ENCODE peak calls at places on chromosomes 7 and 10, in eight cellular contexts. K is neuronal stem cell, N is hepatocyte, B is ovary, M is transverse colon, F is small intestine, I is thoracic aorta, Q is cardiac muscle cell. Y is an unnamed sample.

GRCh38 chr10:129360046-129360445 is 107.0 kb upstream of the MGMT start:
- DNase-seq in I (no peak), M (no peak), N (no peak), K (no peak), F (no peak), Q (no peak), B (no peak), Y (no peak)

GRCh38 chr10:7412482-7413251 is 1.8 kb upstream of the SFMBT2 start:
- DNase-seq in Q (no peak), K (no peak), M (peak; percentile 38), F (no peak), N (peak; percentile 63), B (no peak), I (no peak), Y (no peak)

GRCh38 chr10:52539463-52539862 is 225.4 kb downstream of the DKK1 start:
- DNase-seq in Q (peak; percentile 36), F (no peak), I (no peak), M (no peak), N (no peak), K (no peak), B (no peak), Y (no peak)

GRCh38 chr7:131076032-131076431 is 251.6 kb upstream of the MKLN1 start:
- DNase-seq in M (no peak), Q (peak; percentile 57), B (no peak), N (no peak), K (no peak), I (no peak), F (no peak), Y (no peak)

GRCh38 chr7:44280993-44281721 is 44.2 kb downstream of the CAMK2B start:
- DNase-seq in B (peak; percentile 14), F (no peak), I (no peak), Q (no peak), N (no peak), M (peak; percentile 5), K (no peak), Y (peak; percentile 5)

GRCh38 chr10:11180228-11180627 is 162.6 kb downstream of the CELF2 start:
- DNase-seq in K (no peak), Q (no peak), F (peak; percentile 30), B (no peak), M (peak; percentile 35), I (no peak), N (no peak), Y (no peak)

GRCh38 chr10:32329061-32329460 is 17.9 kb downstream of the EPC1 start:
- DNase-seq in Q (no peak), I (no peak), K (no peak), B (no peak), N (no peak), M (no peak), F (no peak), Y (no peak)

GRCh38 chr7:44750921-44751571 is 2.4 kb downstream of the ZMIZ2 start:
- DNase-seq in Q (no peak), F (peak; percentile 30), K (no peak), M (peak; percentile 44), I (no peak), B (no peak), N (peak; percentile 57), Y (no peak)

GRCh38 chr10:76311752-76312699 is 880.6 kb downstream of the LRMDA start:
- DNase-seq in B (no peak), N (peak; percentile 56), K (no peak), F (peak; percentile 48), I (no peak), Q (peak; percentile 34), M (no peak), Y (peak; percentile 67)

GRCh38 chr10:93745411-93746065 is 12.2 kb upstream of the LGI1 start:
- DNase-seq in B (no peak), F (peak; percentile 3), K (peak; percentile 67), M (no peak), N (no peak), I (no peak), Q (peak; percentile 30), Y (peak; percentile 60)

GRCh38 chr7:14432936-14433335 is 443.5 kb upstream of the ETV1 start:
- DNase-seq in I (no peak), N (no peak), K (peak; percentile 59), B (no peak), F (no peak), Q (no peak), M (no peak), Y (peak; percentile 24)

GRCh38 chr7:13989944-13990295 is 454 bp upstream of the ETV1 start:
- DNase-seq in Q (no peak), M (no peak), F (no peak), N (no peak), K (no peak), B (no peak), I (no peak), Y (no peak)

GRCh38 chr10:108392286-108392685 is 1227.8 kb upstream of the SORCS1 start:
- DNase-seq in B (no peak), Q (peak; percentile 54), K (no peak), N (no peak), F (no peak), M (no peak), I (no peak), Y (no peak)

GRCh38 chr7:152173372-152174070 is 148.0 kb downstream of the GALNT11 start:
- DNase-seq in B (no peak), K (no peak), F (no peak), Q (no peak), M (no peak), N (no peak), I (no peak), Y (no peak)

GRCh38 chr7:40232242-40232929 is 97.6 kb downstream of the SUGCT start:
- DNase-seq in F (peak; percentile 64), K (peak; percentile 26), M (peak; percentile 14), N (peak; percentile 66), I (no peak), Q (peak; percentile 86), B (peak; percentile 30), Y (peak; percentile 20)

DNA sequence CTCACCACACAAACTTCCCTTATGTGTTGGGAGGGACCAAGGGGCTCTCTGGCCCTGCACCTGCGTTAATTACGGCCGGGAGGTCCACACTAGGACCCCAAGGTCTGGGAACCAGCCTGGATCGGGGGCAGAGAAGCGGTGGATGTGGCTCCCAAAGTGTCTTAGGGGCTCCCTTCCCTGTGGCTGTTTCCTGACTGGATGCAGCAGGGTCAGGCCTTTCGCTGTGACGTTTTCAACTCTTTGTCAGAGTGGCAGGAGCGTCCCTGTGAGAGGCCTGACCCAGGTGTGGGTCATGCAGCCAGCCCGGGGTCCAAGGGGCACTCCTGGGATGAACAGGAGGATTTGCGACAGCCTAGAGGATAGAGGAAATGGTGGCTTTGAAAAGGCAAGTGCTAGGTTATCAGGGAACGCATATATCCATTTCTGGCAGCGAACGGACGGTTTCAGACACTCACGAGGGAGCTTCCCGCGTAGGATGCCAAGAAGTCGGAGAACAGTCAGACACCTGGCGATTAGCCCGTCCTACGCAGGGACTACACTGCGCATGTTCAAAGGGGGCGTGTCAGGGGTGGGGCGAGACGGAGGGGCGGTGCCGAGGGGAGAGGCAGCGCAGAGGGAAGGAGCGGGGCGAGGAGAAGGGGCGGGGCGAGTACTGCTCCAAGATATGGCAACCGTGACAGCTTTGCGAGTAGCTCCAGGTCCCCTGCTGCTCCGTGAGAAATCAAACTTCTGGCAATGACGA is 46.2 kb upstream of the ZNF716 start:
- DNase-seq in F (peak; percentile 2), N (no peak), B (no peak), Q (no peak), M (no peak), I (no peak), K (no peak), Y (no peak)
- H3K9me3 ChIP-seq in F (no peaks in the 10 kb centered on the region), N (no peaks in the 10 kb centered on the region), B (no peaks in the 10 kb centered on the region), Q (no peaks in the 10 kb centered on the region), M (peaks cover 4% of the 10 kb centered on the region), I (no peaks in the 10 kb centered on the region), K (no peaks in the 10 kb centered on the region), Y (peaks cover 4% of the 10 kb centered on the region)

GRCh38 chr7:101667959-101668358 is 38.9 kb upstream of the MYL10 start:
- DNase-seq in K (no peak), F (no peak), M (no peak), B (no peak), Q (no peak), N (no peak), I (no peak), Y (no peak)
- H3K9me3 ChIP-seq in K (no peaks in the 10 kb centered on the region), F (no peaks in the 10 kb centered on the region), M (no peaks in the 10 kb centered on the region), B (no peaks in the 10 kb centered on the region), Q (no peaks in the 10 kb centered on the region), N (no peaks in the 10 kb centered on the region), I (no peaks in the 10 kb centered on the region), Y (peaks cover 4% of the 10 kb centered on the region)

GRCh38 chr10:37572206-37572605 is 285.2 kb downstream of the ZNF248 start:
- DNase-seq in M (no peak), F (no peak), N (no peak), I (no peak), K (no peak), Q (no peak), B (no peak), Y (no peak)

GRCh38 chr10:37563107-37563714 is 294.2 kb downstream of the ZNF248 start:
- DNase-seq in F (no peak), M (no peak), K (no peak), Q (no peak), B (no peak), N (no peak), I (no peak), Y (peak; percentile 11)

GRCh38 chr10:37563715-37564108 is 293.7 kb downstream of the ZNF248 start:
- DNase-seq in I (no peak), M (no peak), F (no peak), K (no peak), Q (no peak), B (no peak), N (no peak), Y (no peak)

DNA sequence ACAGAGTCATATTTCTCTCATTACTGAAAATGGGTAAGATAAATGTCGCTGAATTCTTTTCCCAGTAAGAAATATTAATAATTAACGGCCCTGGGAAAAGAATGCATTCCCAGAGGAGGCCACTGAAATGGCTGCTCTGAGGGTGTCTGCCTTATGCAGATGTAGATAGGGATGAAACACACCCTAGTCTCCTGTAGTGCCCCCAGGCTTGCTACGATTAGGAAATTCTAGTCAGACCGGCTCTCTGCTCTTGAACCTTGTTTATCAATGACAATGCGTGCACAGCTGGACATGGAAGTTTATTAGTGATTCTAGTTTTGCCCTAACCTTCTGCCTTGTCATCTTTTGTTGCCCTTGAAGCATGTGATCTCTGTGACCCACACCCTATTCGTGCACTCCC is 291.1 kb downstream of the ZNF248 start:
- DNase-seq in Q (no peak), F (no peak), N (no peak), I (no peak), B (no peak), K (no peak), M (no peak), Y (no peak)
- H3K9me3 ChIP-seq in Q (no peaks in the 10 kb centered on the region), F (peaks cover 2% of the 10 kb centered on the region), N (no peaks in the 10 kb centered on the region), I (no peaks in the 10 kb centered on the region), B (no peaks in the 10 kb centered on the region), K (no peaks in the 10 kb centered on the region), M (peaks cover 4% of the 10 kb centered on the region), Y (peaks cover 3% of the 10 kb centered on the region)

GRCh38 chr10:3728563-3728962 is 56.4 kb downstream of the KLF6 start:
- DNase-seq in M (no peak), N (no peak), B (no peak), K (no peak), Q (no peak), F (no peak), I (no peak), Y (no peak)

GRCh38 chr10:3727268-3727667 is 57.7 kb downstream of the KLF6 start:
- DNase-seq in K (no peak), M (no peak), Q (no peak), N (no peak), F (no peak), B (no peak), I (no peak), Y (no peak)

GRCh38 chr10:3734111-3734510 is 50.9 kb downstream of the KLF6 start:
- DNase-seq in K (no peak), B (no peak), N (no peak), I (no peak), Q (no peak), F (no peak), M (no peak), Y (no peak)

GRCh38 chr10:3723706-3724225 is 61.2 kb downstream of the KLF6 start:
- DNase-seq in F (no peak), I (no peak), B (no peak), M (no peak), Q (peak; percentile 29), K (no peak), N (no peak), Y (no peak)

GRCh38 chr10:3729397-3729796 is 55.6 kb downstream of the KLF6 start:
- DNase-seq in B (no peak), F (no peak), N (no peak), M (no peak), Q (peak; percentile 38), I (no peak), K (no peak), Y (no peak)
- H3K9me3 ChIP-seq in B (no peaks in the 10 kb centered on the region), F (no peaks in the 10 kb centered on the region), N (no peaks in the 10 kb centered on the region), M (no peaks in the 10 kb centered on the region), Q (no peaks in the 10 kb centered on the region), I (no peaks in the 10 kb centered on the region), K (no peaks in the 10 kb centered on the region), Y (no peaks in the 10 kb centered on the region)